ENCODE peak calls at places on chromosomes 2 and 18, in five cellular contexts. L is effector CD4-positive, alpha-beta T cell; H is dermis microvascular lymphatic vessel endothelial cell; S is A549; J is NCI-H1092. R is an unnamed sample.

GRCh38 chr2:136060401-136060940 is 57.5 kb downstream of the CXCR4 start:
- DNase-seq in L (no peak), H (no peak), S (no peak), J (no peak), R (no peak)

GRCh38 chr2:158042245-158042644 is 59.4 kb upstream of the UPP2 start:
- DNase-seq in L (no peak), H (no peak), S (no peak), J (no peak), R (no peak)

GRCh38 chr2:3611611-3612010 is 16.7 kb downstream of the COLEC11 start:
- DNase-seq in L (no peak), H (no peak), S (no peak), J (no peak), R (no peak)

GRCh38 chr2:133801956-133802355 is 233.7 kb upstream of the NCKAP5 start:
- DNase-seq in L (no peak), H (no peak), S (no peak), J (no peak), R (no peak)

GRCh38 chr2:225894240-225894980 is 494.9 kb downstream of the NYAP2 start:
- DNase-seq in L (no peak), H (no peak), S (peak; percentile 62), J (no peak), R (no peak)

GRCh38 chr2:55804535-55804934 is 110.9 kb upstream of the PNPT1 start:
- DNase-seq in L (no peak), H (no peak), S (no peak), J (no peak), R (no peak)

GRCh38 chr18:62788891-62789290 is 73.5 kb downstream of the PHLPP1 start:
- DNase-seq in L (no peak), H (no peak), S (no peak), J (peak; percentile 64), R (no peak)

GRCh38 chr2:106030287-106031268 is 163.5 kb downstream of the UXS1 start:
- DNase-seq in L (no peak), H (peak; percentile 82), S (peak; percentile 36), J (no peak), R (no peak)

GRCh38 chr2:9914384-9915065 is 37.0 kb upstream of the GRHL1 start:
- DNase-seq in L (no peak), H (peak; percentile 82), S (peak; percentile 77), J (no peak), R (no peak)

GRCh38 chr2:5932556-5933469 is 240.6 kb downstream of the SOX11 start:
- DNase-seq in L (no peak), H (no peak), S (no peak), J (no peak), R (no peak)

GRCh38 chr18:27942706-27943105 is 234.2 kb downstream of the CDH2 start:
- DNase-seq in L (no peak), H (no peak), S (no peak), J (no peak), R (no peak)

GRCh38 chr2:128291844-128292598 is 26.6 kb downstream of the HS6ST1 start:
- DNase-seq in L (no peak), H (no peak), S (no peak), J (no peak), R (no peak)

GRCh38 chr18:51383711-51384110 is 186.2 kb upstream of the MEX3C start:
- DNase-seq in L (no peak), H (no peak), S (no peak), J (no peak), R (no peak)

GRCh38 chr2:217650716-217651360 is 352.0 kb downstream of the TNS1 start:
- DNase-seq in L (no peak), H (peak; percentile 49), S (peak; percentile 76), J (peak; percentile 44), R (no peak)

GRCh38 chr2:101295895-101296294 is 12.6 kb downstream of the RNF149 start:
- DNase-seq in L (no peak), H (peak; percentile 35), S (no peak), J (no peak), R (no peak)

R was measured in activated B cell treated with CpG ODN at 0.5 μM for 24 hours.